ENCODE peak calls at places on chromosomes 1 and 21, in eight cellular contexts. G, O, E, B, K, Z, U and P are unnamed samples.

GRCh38 chr21:45969921-45970673 is 11.5 kb upstream of the COL6A1 start:
- DNase-seq in O (no peak), G (no peak), B (no peak), K (no peak), Z (no peak), E (no peak), U (no peak), P (no peak)

GRCh38 chr1:81912383-81912782 is 111.6 kb downstream of the ADGRL2 start:
- DNase-seq in B (no peak), K (no peak), U (peak), Z (no peak), E (no peak), G (no peak), O (no peak), P (no peak)

GRCh38 chr1:156814571-156815260 is 1.9 kb downstream of the SH2D2A start:
- DNase-seq in U (no peak), E (no peak), K (no peak), G (peak), B (no peak), Z (no peak), O (no peak), P (peak)

GRCh38 chr1:56063461-56063860 is 515.9 kb downstream of the PLPP3 start:
- DNase-seq in G (no peak), E (no peak), Z (no peak), K (no peak), O (no peak), B (no peak), U (no peak), P (peak)

GRCh38 chr1:155125511-155125945 is 2.1 kb upstream of the EFNA1 start:
- DNase-seq in G (no peak), O (peak), U (no peak), Z (peak), K (no peak), E (no peak), B (no peak), P (peak)

GRCh38 chr1:3000671-3001470 is 20.4 kb upstream of the ACTRT2 start:
- DNase-seq in U (no peak), Z (no peak), O (no peak), K (no peak), B (peak), G (no peak), E (no peak), P (no peak)

GRCh38 chr21:43712268-43712942 is 6.5 kb upstream of the PDXK start:
- DNase-seq in B (peak), O (peak), U (peak), K (peak), E (no peak), G (no peak), Z (peak), P (no peak)

GRCh38 chr1:244369256-244370057 is 82.3 kb downstream of the ADSS2 start:
- DNase-seq in B (peak), Z (no peak), O (peak), G (no peak), U (no peak), E (no peak), K (no peak), P (no peak)

GRCh38 chr1:191371626-191372025 is 786.6 kb upstream of the RGS18 start:
- DNase-seq in O (no peak), E (no peak), K (no peak), Z (no peak), G (no peak), B (no peak), U (no peak), P (no peak)

GRCh38 chr1:163824006-163824405 is 502.3 kb downstream of the NUF2 start:
- DNase-seq in Z (no peak), O (no peak), G (no peak), K (peak), E (no peak), U (no peak), B (no peak), P (peak)

GRCh38 chr1:62336638-62337534 is 17.7 kb upstream of the KANK4 start:
- DNase-seq in Z (no peak), G (no peak), B (no peak), U (no peak), K (no peak), O (peak), E (no peak), P (no peak)

GRCh38 chr1:89305493-89305892 is 32.8 kb upstream of the GBP5 start:
- DNase-seq in K (no peak), B (no peak), O (no peak), Z (no peak), G (no peak), E (no peak), U (no peak), P (no peak)

GRCh38 chr1:165915480-165916395 is 88.3 kb downstream of the UCK2 start:
- DNase-seq in K (no peak), O (no peak), B (no peak), Z (no peak), E (no peak), G (no peak), U (no peak), P (no peak)